ENCODE peak calls at places on chromosomes 11 and 22, in six cellular contexts. J, Z, A, K, X and F are unnamed samples.

GRCh38 chr11:68135161-68135560 is 14.0 kb upstream of the CHKA start:
- DNase-seq in X (no peak), J (no peak), A (no peak), K (no peak), Z (no peak), F (no peak)

GRCh38 chr11:67056267-67056639 is 394 bp upstream of the RHOD start:
- DNase-seq in A (no peak), K (no peak), Z (no peak), J (no peak), X (no peak), F (no peak)

GRCh38 chr22:42863349-42863911 is 6.4 kb upstream of the ARFGAP3 start:
- DNase-seq in X (no peak), Z (peak; percentile 79), A (peak; percentile 68), K (no peak), J (peak; percentile 55), F (peak; percentile 74)

GRCh38 chr22:23603266-23603665 is 23.2 kb upstream of the IGLL1 start:
- DNase-seq in J (no peak), Z (no peak), A (no peak), X (no peak), K (no peak), F (no peak)

GRCh38 chr22:35930933-35931332 is 97.7 kb downstream of the RBFOX2 start:
- DNase-seq in Z (no peak), A (peak; percentile 78), K (peak; percentile 69), J (no peak), X (peak; percentile 69), F (peak; percentile 89)

GRCh38 chr11:64661146-64661545 is 61.9 kb downstream of the NRXN2 start:
- DNase-seq in J (no peak), X (no peak), K (no peak), Z (peak; percentile 63), A (peak; percentile 86), F (peak; percentile 84)

GRCh38 chr11:65071907-65072630 is 11.8 kb downstream of the CDCA5 start:
- DNase-seq in X (no peak), K (no peak), J (no peak), Z (no peak), A (no peak), F (no peak)

GRCh38 chr11:111978028-111978771 is 41.1 kb downstream of the DIXDC1 start:
- DNase-seq in K (peak; percentile 95), X (no peak), Z (peak; percentile 49), J (no peak), A (peak; percentile 88), F (peak; percentile 76)

GRCh38 chr11:70364745-70365535 is 33.4 kb upstream of the CTTN start:
- DNase-seq in X (no peak), J (peak; percentile 72), Z (peak; percentile 47), K (no peak), A (no peak), F (no peak)

GRCh38 chr22:44191036-44191454 is 10.3 kb downstream of the PARVG start:
- DNase-seq in A (peak; percentile 49), J (peak; percentile 47), Z (peak; percentile 38), K (no peak), X (no peak), F (peak; percentile 40)

GRCh38 chr22:44409691-44410316 is 88.2 kb downstream of the RTL6 start:
- DNase-seq in X (no peak), A (no peak), K (no peak), J (no peak), Z (no peak), F (no peak)

GRCh38 chr11:72605958-72606357 is 68.3 kb downstream of the PDE2A start:
- DNase-seq in A (no peak), X (no peak), J (no peak), K (no peak), Z (no peak), F (no peak)

GRCh38 chr11:27290261-27290660 is 72.8 kb downstream of the CCDC34 start:
- DNase-seq in J (no peak), A (peak; percentile 52), K (no peak), Z (peak; percentile 80), X (no peak), F (no peak)

GRCh38 chr11:119791701-119792151 is 62.7 kb upstream of the NECTIN1 start:
- DNase-seq in A (peak; percentile 93), K (no peak), J (no peak), Z (peak; percentile 89), X (no peak), F (peak; percentile 53)

GRCh38 chr11:47514825-47515647 is 37.9 kb downstream of the CELF1 start:
- DNase-seq in A (peak; percentile 89), J (peak; percentile 56), Z (no peak), X (peak; percentile 84), K (peak; percentile 67), F (peak; percentile 91)

GRCh38 chr11:2298795-2299747 is 2.6 kb downstream of the C11orf21 start:
- DNase-seq in A (no peak), J (no peak), X (peak; percentile 40), Z (peak; percentile 50), K (no peak), F (no peak)

GRCh38 chr11:56533054-56533740 is 9.9 kb downstream of the OR5M11 start:
- DNase-seq in A (no peak), Z (no peak), X (no peak), K (no peak), J (no peak), F (no peak)

GRCh38 chr11:86459682-86460460 is 85.2 kb downstream of the CCDC81 start:
- DNase-seq in A (peak; percentile 85), K (no peak), Z (peak; percentile 87), X (no peak), J (no peak), F (peak; percentile 95)

GRCh38 chr22:38866399-38867123 is 5.5 kb downstream of the CBX6 start:
- DNase-seq in J (no peak), K (no peak), A (no peak), Z (no peak), X (no peak), F (no peak)

GRCh38 chr22:35407352-35407751 is 7.4 kb downstream of the MCM5 start:
- DNase-seq in X (no peak), J (no peak), K (no peak), Z (no peak), A (no peak), F (no peak)

GRCh38 chr11:4881188-4881587 is 512 bp upstream of the OR51T1 start:
- DNase-seq in A (peak; percentile 2), X (no peak), K (no peak), J (no peak), Z (no peak), F (no peak)

GRCh38 chr11:128500488-128500887 is 86.9 kb downstream of the ETS1 start:
- DNase-seq in K (no peak), X (no peak), A (no peak), Z (no peak), J (no peak), F (no peak)

GRCh38 chr11:64271339-64272132 is 12.9 kb downstream of the BAD start:
- DNase-seq in J (peak; percentile 88), Z (peak; percentile 95), X (peak; percentile 95), A (peak; percentile 91), K (peak; percentile 89), F (peak; percentile 92)

GRCh38 chr11:117535201-117535869 is 207.7 kb downstream of the CEP164 start:
- DNase-seq in A (no peak), Z (no peak), J (no peak), X (peak; percentile 11), K (peak; percentile 76), F (no peak)

GRCh38 chr11:87300640-87301381 is 263.1 kb downstream of the TMEM135 start:
- DNase-seq in K (no peak), A (no peak), J (no peak), X (peak; percentile 52), Z (no peak), F (no peak)

GRCh38 chr11:111913031-111913861 is 712 bp downstream of the HSPB2 start:
- DNase-seq in J (no peak), X (no peak), A (peak; percentile 53), K (peak; percentile 43), Z (no peak), F (no peak)

GRCh38 chr11:72191961-72192381 is at the start of gene FOLR1:
- DNase-seq in X (no peak), J (no peak), K (no peak), Z (no peak), A (peak; percentile 11), F (no peak)

GRCh38 chr22:30210235-30210831 is 36.2 kb downstream of the LIF start:
- DNase-seq in K (no peak), Z (peak; percentile 88), X (no peak), J (no peak), A (no peak), F (peak; percentile 45)

GRCh38 chr11:64566042-64566914 is 24.7 kb upstream of the SLC22A12 start:
- DNase-seq in Z (no peak), A (peak; percentile 88), J (peak; percentile 9), K (no peak), X (peak; percentile 80), F (peak; percentile 76)

GRCh38 chr11:128632151-128632791 is 44.9 kb upstream of the ETS1 start:
- DNase-seq in K (peak; percentile 22), A (peak; percentile 78), X (peak; percentile 30), Z (no peak), J (peak; percentile 30), F (peak; percentile 75)

GRCh38 chr22:34414467-34415440 is 494.5 kb upstream of the LARGE1 start:
- DNase-seq in X (peak; percentile 85), K (no peak), J (no peak), Z (peak; percentile 56), A (peak; percentile 3), F (no peak)

GRCh38 chr22:41028841-41029240 is 63.6 kb upstream of the EP300 start:
- DNase-seq in X (no peak), K (no peak), J (no peak), Z (no peak), A (peak; percentile 97), F (peak; percentile 86)

GRCh38 chr22:35498446-35498845 is 42.2 kb upstream of the RASD2 start:
- DNase-seq in K (no peak), J (no peak), A (no peak), Z (no peak), X (no peak), F (no peak)

GRCh38 chr11:34356576-34356917 is 1.3 kb downstream of the ABTB2 start:
- DNase-seq in K (no peak), J (no peak), Z (no peak), A (peak; percentile 81), X (peak; percentile 44), F (peak; percentile 64)

GRCh38 chr11:78613053-78613813 is 38.6 kb upstream of the NARS2 start:
- DNase-seq in A (no peak), K (no peak), Z (no peak), X (no peak), J (no peak), F (no peak)